ENCODE peak calls at places on chromosomes 12 and 14, in nine cellular contexts. F is prostate gland, M is uterus, V is ovary, I is heart left ventricle, G is esophagus squamous epithelium, D is Peyer's patch, W is stomach, N is right lobe of liver. X is an unnamed sample. For H3K4me1, the result is how much of the 10 kb centered on the place peaks cover.

GRCh38 chr12:68580911-68581310 is 29.8 kb upstream of the RAP1B start:
- DNase-seq in V (no peak), M (no peak), N (no peak), W (no peak), I (no peak), F (no peak), G (no peak), D (no peak), X (no peak)

GRCh38 chr12:15662983-15663659 is 126.1 kb downstream of the EPS8 start:
- DNase-seq in I (no peak), M (no peak), V (no peak), G (no peak), W (no peak), N (no peak), F (no peak), D (no peak), X (no peak)

GRCh38 chr14:93006484-93007128 is 83.7 kb downstream of the CHGA start:
- DNase-seq in V (no peak), M (no peak), G (no peak), N (no peak), F (peak), D (no peak), W (no peak), I (no peak), X (no peak)

GRCh38 chr12:122834921-122835692 is at the start of gene HIP1R:
- DNase-seq in I (no peak), F (peak), W (peak), D (peak), G (no peak), M (no peak), V (peak), N (no peak), X (no peak)

GRCh38 chr14:98665019-98665418 is 607.0 kb downstream of the BCL11B start:
- DNase-seq in M (no peak), G (no peak), N (no peak), W (no peak), F (no peak), D (no peak), V (no peak), I (no peak), X (no peak)

GRCh38 chr12:106883421-106883820 is 72.3 kb upstream of the TMEM263 start:
- DNase-seq in W (no peak), G (no peak), F (no peak), M (no peak), V (no peak), N (no peak), D (no peak), I (no peak), X (no peak)

GRCh38 chr12:69469854-69470188 is 367 bp upstream of the FRS2 start:
- DNase-seq in I (no peak), F (no peak), D (no peak), V (no peak), G (no peak), W (no peak), M (no peak), N (no peak), X (no peak)

GRCh38 chr12:112905451-112906089 is 1.2 kb upstream of the OAS1 start:
- DNase-seq in V (no peak), N (no peak), G (no peak), W (no peak), I (no peak), F (no peak), M (no peak), D (no peak), X (no peak)

GRCh38 chr12:68761442-68761812 is 15.5 kb downstream of the SLC35E3 start:
- DNase-seq in W (no peak), F (no peak), D (no peak), N (no peak), G (no peak), M (no peak), V (no peak), I (no peak), X (no peak)

GRCh38 chr12:76880156-76881023 is 1.6 kb upstream of the CSRP2 start:
- DNase-seq in G (no peak), M (no peak), D (no peak), I (no peak), W (no peak), V (no peak), N (no peak), F (no peak), X (no peak)

GRCh38 chr14:35807131-35807961 is 1.7 kb downstream of the RALGAPA1 start:
- DNase-seq in G (no peak), M (no peak), F (no peak), N (no peak), I (no peak), W (no peak), D (no peak), V (no peak), X (no peak)

GRCh38 chr14:35809597-35809996 is 502 bp upstream of the RALGAPA1 start:
- DNase-seq in M (no peak), W (no peak), I (no peak), V (no peak), D (no peak), F (no peak), N (no peak), G (no peak), X (no peak)

GRCh38 chr14:35810963-35811362 is 1.9 kb upstream of the RALGAPA1 start:
- DNase-seq in V (no peak), D (no peak), F (no peak), N (no peak), G (no peak), W (no peak), M (no peak), I (no peak), X (no peak)

GRCh38 chr14:35808076-35808657 is 928 bp downstream of the RALGAPA1 start:
- DNase-seq in N (no peak), W (peak), D (peak), F (peak), G (no peak), M (peak), I (no peak), V (no peak), X (no peak)

DNA sequence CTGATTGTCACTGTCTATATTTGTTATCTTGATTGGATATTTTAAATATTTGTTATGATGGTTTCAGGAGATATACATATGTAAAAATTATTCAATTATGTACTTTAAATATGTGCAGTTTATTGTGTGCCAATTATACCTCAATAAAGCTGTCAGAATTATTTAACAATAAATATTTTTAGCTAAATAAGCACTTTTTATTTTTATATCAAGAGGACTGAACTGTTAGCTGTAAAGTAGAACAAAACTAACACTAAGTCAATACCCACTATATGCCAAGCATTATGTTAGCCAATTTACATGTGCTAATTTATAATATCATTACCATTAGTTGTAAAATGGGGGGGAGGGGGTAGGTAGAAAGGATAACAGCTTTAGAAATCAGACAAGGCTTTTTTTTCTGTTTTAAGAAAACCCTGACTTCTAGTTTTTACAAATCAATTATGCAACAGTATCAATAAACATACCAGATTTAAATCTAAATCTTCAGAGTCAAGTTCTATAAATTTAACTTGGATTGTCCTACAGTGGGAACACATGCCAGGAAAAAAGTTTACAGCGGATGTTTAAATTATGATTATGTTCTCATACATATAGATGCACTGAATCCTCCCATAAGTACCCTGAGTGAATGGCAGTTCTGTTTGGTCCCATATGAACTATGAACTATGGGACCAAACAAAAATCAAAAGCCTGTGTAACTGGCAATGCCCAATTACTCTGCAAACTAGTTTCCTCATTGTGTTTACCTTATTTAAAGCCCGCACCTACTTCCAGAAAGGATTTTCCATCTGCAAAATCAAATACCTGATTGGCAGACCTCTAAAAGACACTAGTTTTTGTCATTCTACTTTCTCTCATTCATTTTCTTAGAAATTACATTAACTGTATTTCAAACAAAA is 2.8 kb downstream of the RALGAPA1 start:
- DNase-seq in F (no peak), V (no peak), G (no peak), W (no peak), I (no peak), D (no peak), N (no peak), M (no peak), X (no peak)
- H3K4me1 ChIP-seq in F (under half), V (under half), G (under half), W (under half), I (under half), D (under half), N (under half), M (under half), X (under half)

GRCh38 chr12:124916370-124917134 is 2.1 kb upstream of the UBC start:
- DNase-seq in F (peak), V (no peak), M (peak), G (no peak), I (peak), W (peak), N (peak), D (peak), X (peak)
- TF ChIP-seq POLR2A in F (peak), V (no peak), M (peak), G (peak), I (peak), W (peak), N (peak), D (peak), X (peak)

DNA sequence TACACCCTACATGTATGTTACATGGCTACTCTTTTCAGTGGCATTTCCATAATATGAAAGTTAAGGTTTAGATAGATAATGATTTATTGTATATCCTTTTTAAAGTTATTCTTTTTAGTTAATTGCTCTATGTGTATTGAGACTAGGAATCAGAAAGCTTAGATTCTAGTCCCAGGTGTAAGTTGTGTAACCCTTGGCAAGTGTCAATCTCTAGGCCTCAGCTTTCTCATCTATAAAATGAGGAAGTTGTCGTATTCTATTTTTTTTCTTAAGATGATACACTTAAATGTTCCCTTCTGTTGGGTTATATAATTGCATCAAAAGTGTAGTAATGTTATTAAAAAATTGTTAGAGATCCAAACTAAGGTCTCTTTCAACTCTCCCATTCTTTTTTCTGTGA is 3.9 kb downstream of the RTRAF start:
- DNase-seq in F (no peak), D (no peak), I (no peak), G (no peak), M (no peak), N (no peak), V (no peak), W (no peak), X (no peak)
- H3K4me1 ChIP-seq in F (under half), D (under half), I (under half), G (under half), M (under half), N (under half), V (under half), W (under half), X (under half)

DNA sequence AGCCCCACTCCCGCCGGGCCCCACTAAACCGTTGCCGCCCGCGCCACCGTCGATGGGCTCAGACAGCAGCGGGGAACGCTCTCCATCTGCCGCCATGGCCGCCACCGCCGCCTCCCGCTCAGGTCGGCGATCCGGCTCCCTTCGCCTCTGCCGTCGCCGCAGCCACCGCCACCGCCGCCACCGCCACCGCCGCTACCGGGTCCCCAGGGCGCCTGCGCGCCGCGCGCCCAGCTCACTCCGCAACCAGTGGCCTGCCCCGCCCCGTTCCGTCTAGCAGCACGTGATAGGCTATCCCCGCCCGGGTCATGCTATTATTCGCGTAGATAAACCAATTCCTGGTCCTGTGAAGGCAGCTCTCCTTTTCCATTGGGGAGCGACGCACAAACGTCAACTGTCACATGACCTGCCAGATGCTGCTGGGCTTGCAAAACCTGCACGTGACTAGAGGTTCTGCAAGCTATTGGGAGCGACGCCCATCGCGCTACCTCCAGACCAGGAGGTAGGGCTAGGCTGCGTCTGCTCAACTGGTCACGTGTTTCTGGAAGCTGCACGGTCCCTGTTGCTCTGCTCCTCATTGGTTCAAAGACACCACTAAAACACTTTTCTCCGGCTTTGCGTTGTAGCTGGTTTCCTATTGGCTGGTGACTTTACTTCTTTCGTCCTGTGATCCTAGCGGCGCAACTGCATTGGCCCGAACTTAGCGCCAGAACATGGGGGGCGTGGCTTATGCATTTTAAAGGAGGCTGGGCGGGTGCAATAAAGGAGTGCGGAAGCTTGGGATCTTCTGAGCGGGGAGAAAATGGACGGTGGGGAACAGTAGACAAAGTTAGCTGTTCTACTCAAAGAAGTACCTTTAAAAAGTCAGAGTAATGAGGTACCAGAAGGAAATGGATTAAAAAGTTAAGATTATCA is at the start of gene PIP4P1:
- DNase-seq in N (peak), V (peak), W (peak), I (peak), D (peak), F (peak), G (peak), M (peak), X (peak)
- TF ChIP-seq POLR2A in N (peak), V (peak), W (peak), I (peak), D (peak), F (peak), G (peak), M (peak), X (peak)

DNA sequence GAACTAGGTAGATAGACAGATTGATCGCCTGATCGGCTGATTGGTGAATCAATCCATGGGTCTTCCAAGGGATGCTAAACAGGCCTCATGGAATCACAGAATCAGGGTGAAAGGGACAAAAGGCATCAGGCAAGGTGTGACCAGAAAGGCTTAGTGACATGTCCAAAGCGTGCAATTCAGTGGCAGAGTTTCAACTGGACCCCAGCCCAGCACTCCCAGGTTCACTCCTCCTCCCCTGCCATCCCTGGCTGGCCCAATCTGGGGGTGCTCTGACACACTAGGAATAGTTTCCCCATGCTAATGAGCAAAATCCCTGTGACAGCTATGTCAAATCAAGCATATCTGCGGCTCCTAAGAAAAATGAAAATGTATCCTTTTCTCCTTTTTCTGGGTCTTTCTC is 50.4 kb downstream of the NINJ2 start:
- DNase-seq in F (no peak), D (peak), M (no peak), I (no peak), N (peak), V (no peak), G (no peak), W (no peak), X (no peak)
- H3K4me1 ChIP-seq in F (under half), D (under half), M (under half), I (under half), N (under half), V (under half), G (half or more), W (under half), X (half or more)

GRCh38 chr14:20667957-20668356 is 16.4 kb upstream of the RNASE4 start:
- DNase-seq in W (no peak), F (no peak), D (no peak), G (no peak), N (no peak), V (no peak), M (no peak), I (no peak), X (no peak)
- TF ChIP-seq POLR2A in W (no peak), F (no peak), D (no peak), G (no peak), N (no peak), V (no peak), M (no peak), I (no peak), X (no peak)

DNA sequence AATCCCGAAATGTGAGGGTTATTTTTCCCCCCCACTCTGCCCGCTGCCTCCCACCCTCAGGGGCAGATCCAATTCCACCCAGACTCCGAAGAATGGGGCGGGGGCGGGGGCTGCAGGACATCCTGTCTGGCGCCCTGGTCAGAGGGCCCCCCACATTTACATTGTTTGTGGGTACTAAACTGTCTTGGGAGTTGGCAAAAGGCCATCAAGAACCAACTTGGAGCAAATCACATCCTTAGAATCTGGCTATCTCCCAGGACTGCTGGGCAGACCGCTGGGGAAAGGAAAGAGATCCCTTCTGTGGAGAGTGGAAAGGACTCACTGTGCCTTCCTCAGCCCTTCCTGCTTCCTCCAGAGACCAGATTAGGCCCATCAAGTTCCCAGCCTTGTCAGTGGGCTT is 2.4 kb downstream of the EMP1 start:
- DNase-seq in V (no peak), W (no peak), D (no peak), I (peak), N (no peak), G (no peak), M (peak), F (no peak), X (no peak)
- H3K4me1 ChIP-seq in V (under half), W (under half), D (under half), I (under half), N (under half), G (half or more), M (under half), F (under half), X (under half)

DNA sequence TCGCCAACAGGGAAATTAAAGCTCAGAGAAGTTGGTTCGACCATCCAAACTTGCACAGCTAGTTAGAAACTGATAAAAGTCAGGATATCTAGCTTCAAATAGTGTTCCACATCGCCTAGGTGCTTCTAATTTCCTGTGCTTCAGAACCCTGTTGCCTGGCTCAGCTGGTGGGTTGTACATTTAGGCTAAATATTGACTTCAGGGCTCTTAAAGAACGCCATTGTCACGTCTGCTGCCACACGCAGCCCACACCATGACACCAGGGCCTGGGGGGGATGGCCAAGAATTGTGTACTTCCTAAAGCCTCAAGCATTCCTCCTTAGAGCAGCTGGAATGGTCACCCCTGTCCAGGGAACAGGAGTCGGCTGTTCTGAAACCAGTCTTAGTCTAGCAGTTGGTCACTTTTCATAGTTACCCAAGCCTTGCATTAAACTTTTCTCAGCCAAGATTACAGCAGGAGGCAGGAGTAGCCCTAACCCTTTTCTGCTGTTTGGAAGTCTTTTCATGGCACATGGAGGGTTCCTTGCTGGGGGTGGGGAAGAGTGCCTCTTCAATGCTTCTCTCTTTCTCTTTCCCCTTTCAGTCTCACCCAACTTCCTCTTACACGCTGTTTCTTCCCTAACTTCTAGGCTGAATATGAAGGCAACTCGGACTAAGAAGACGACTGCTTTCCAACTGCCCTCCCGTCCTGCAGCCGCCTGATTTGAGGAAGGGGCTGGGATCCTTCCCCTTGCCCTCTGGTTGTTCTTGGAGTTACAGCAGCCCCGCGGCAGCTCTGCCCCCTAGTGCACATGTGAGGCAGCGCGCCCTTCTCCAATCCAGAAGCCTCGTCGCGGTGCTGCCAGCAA is 17.1 kb downstream of the FOS start:
- DNase-seq in W (peak), N (peak), F (peak), I (peak), G (no peak), D (peak), M (peak), V (peak), X (peak)
- TF ChIP-seq POLR2A in W (no peak), N (peak), F (peak), I (no peak), G (no peak), D (peak), M (peak), V (no peak), X (peak)

DNA sequence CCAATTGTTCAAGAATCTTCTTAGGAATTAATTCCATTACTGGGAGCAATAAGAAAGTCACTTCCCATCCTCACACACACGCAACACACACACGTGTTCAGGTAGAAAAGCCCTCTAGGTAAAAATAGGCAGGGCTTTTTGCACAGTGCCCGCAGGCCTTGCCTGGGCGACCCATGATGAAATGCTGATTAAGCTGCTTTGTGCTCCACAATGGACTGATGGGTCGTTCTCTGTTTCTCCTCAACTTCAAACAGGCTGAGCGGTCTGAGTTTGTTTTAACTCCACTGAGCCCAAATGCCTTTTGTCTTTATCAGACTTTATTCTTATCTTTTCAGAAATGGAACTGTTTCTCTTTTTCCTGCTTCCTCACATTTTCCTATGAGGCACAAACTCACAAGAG is 9.4 kb upstream of the DACT1 start:
- DNase-seq in M (no peak), I (no peak), D (no peak), F (no peak), N (no peak), W (no peak), V (no peak), G (no peak), X (no peak)
- H3K4me1 ChIP-seq in M (under half), I (under half), D (under half), F (under half), N (under half), W (under half), V (under half), G (under half), X (under half)